ENCODE peak calls at places on chromosome 1, in five cellular contexts. O, D, B, N and X are unnamed samples.

GRCh38 chr1:214552174-214552608 is 789 bp upstream of the PTPN14 start:
- DNase-seq in O (peak), D (no peak), B (peak), N (peak), X (peak)

GRCh38 chr1:117208580-117208979 is 2.1 kb downstream of the VTCN1 start:
- DNase-seq in O (no peak), D (no peak), B (no peak), N (no peak), X (no peak)

GRCh38 chr1:151855997-151856396 is 2.5 kb upstream of the THEM5 start:
- DNase-seq in O (no peak), D (no peak), B (no peak), N (no peak), X (no peak)

GRCh38 chr1:174998569-174999215 is 1.1 kb upstream of the CACYBP start:
- DNase-seq in O (peak), D (no peak), B (peak), N (no peak), X (peak)

GRCh38 chr1:183155939-183156338 is 30.1 kb upstream of the LAMC2 start:
- DNase-seq in O (no peak), D (no peak), B (no peak), N (no peak), X (no peak)

GRCh38 chr1:153357853-153358690 is at the start of gene S100A9:
- DNase-seq in O (no peak), D (no peak), B (no peak), N (no peak), X (no peak)

GRCh38 chr1:36400825-36401601 is 3.3 kb upstream of the LSM10 start:
- DNase-seq in O (peak), D (no peak), B (peak), N (peak), X (peak)

GRCh38 chr1:62263813-62264353 is 55.4 kb downstream of the KANK4 start:
- DNase-seq in O (no peak), D (no peak), B (no peak), N (no peak), X (no peak)